ENCODE peak calls at places on chromosomes 4 and X, in nine cellular contexts. I is AG10803, S is EL, Y is DMS153, F is left ventricle myocardium superior, O is T-cell, J is fibroblast of the aortic adventitia, K is Caki2, L is SJSA1. W is an unnamed sample.

GRCh38 chr4:37825943-37826281 is 574 bp upstream of the PGM2 start:
- DNase-seq in K (no peak), I (no peak), S (no peak), O (no peak), J (no peak), L (no peak), F (no peak), Y (no peak), W (peak; percentile 50)

GRCh38 chrX:66166671-66167070 is 2.6 kb downstream of the HEPH start:
- DNase-seq in S (no peak), J (no peak), L (no peak), I (no peak), Y (no peak), O (no peak), K (no peak), F (no peak), W (no peak)

GRCh38 chr4:86778169-86778568 is 71.0 kb downstream of the SLC10A6 start:
- DNase-seq in O (no peak), Y (peak; percentile 40), L (no peak), J (no peak), F (no peak), S (no peak), I (no peak), K (no peak), W (peak; percentile 11)

GRCh38 chr4:27921236-27921635 is 1060.6 kb downstream of the STIM2 start:
- DNase-seq in J (peak; percentile 2), L (no peak), O (no peak), I (no peak), Y (no peak), S (peak; percentile 76), K (no peak), F (no peak), W (no peak)

GRCh38 chr4:16626945-16627344 is 271.5 kb downstream of the LDB2 start:
- DNase-seq in Y (no peak), J (peak; percentile 98), I (peak; percentile 94), F (no peak), O (no peak), L (peak; percentile 66), K (peak; percentile 2), S (peak; percentile 94), W (no peak)

GRCh38 chr4:56575820-56576429 is 70.3 kb downstream of the ARL9 start:
- DNase-seq in L (peak; percentile 28), S (peak; percentile 35), O (no peak), K (peak; percentile 19), I (peak; percentile 49), Y (no peak), J (peak; percentile 71), F (no peak), W (peak; percentile 2)

GRCh38 chrX:134898450-134898849 is 92.3 kb upstream of the SMIM10 start:
- DNase-seq in L (no peak), K (no peak), I (no peak), S (peak; percentile 8), J (peak; percentile 26), O (no peak), Y (no peak), F (no peak), W (peak; percentile 68)

GRCh38 chr4:932713-933070 is 432 bp downstream of the TMEM175 start:
- DNase-seq in K (no peak), O (no peak), S (no peak), L (no peak), Y (no peak), F (no peak), J (no peak), I (no peak), W (no peak)

GRCh38 chrX:38974542-38974941 is 173.3 kb downstream of the MID1IP1 start:
- DNase-seq in K (no peak), S (no peak), J (no peak), Y (no peak), L (no peak), O (no peak), I (no peak), F (no peak), W (no peak)

GRCh38 chrX:69033936-69034335 is 131.3 kb downstream of the PJA1 start:
- DNase-seq in F (no peak), L (no peak), Y (no peak), K (no peak), I (no peak), J (no peak), O (no peak), S (no peak), W (no peak)

GRCh38 chrX:8868070-8868795 is 67.0 kb upstream of the FAM9A start:
- DNase-seq in O (no peak), S (peak; percentile 75), L (peak; percentile 15), I (peak; percentile 62), J (peak; percentile 21), K (no peak), Y (no peak), F (no peak), W (no peak)

GRCh38 chr4:10461091-10461849 is 4.0 kb upstream of the ZNF518B start:
- DNase-seq in K (no peak), S (peak; percentile 63), O (peak; percentile 73), F (peak; percentile 78), L (peak; percentile 34), J (peak; percentile 45), I (peak; percentile 47), Y (no peak), W (peak; percentile 83)

GRCh38 chrX:19686876-19687275 is 171.6 kb upstream of the MAP3K15 start:
- DNase-seq in F (no peak), Y (no peak), S (no peak), I (peak; percentile 62), O (no peak), L (no peak), J (no peak), K (no peak), W (no peak)

GRCh38 chr4:133316874-133317273 is 167.8 kb downstream of the PCDH10 start:
- DNase-seq in J (peak; percentile 0), Y (no peak), F (no peak), S (no peak), K (peak; percentile 20), L (no peak), I (no peak), O (no peak), W (peak; percentile 3)

GRCh38 chr4:32002037-32002747 is 1282.0 kb downstream of the PCDH7 start:
- DNase-seq in J (no peak), S (no peak), Y (no peak), O (no peak), K (no peak), F (no peak), L (no peak), I (no peak), W (no peak)

GRCh38 chr4:100075486-100076270 is 114.6 kb downstream of the DDIT4L start:
- DNase-seq in K (no peak), O (no peak), J (no peak), L (no peak), Y (no peak), S (peak; percentile 27), F (no peak), I (no peak), W (peak; percentile 67)

GRCh38 chrX:38726596-38726995 is 74.7 kb upstream of the MID1IP1 start:
- DNase-seq in O (no peak), F (no peak), L (no peak), S (no peak), K (no peak), I (no peak), Y (no peak), J (peak; percentile 2), W (peak; percentile 52)

GRCh38 chr4:174358823-174359222 is 75.1 kb downstream of the CEP44 start:
- DNase-seq in I (peak; percentile 24), O (no peak), K (peak; percentile 26), L (no peak), S (peak; percentile 32), J (peak; percentile 47), F (no peak), Y (no peak), W (no peak)

GRCh38 chrX:78555401-78555980 is 103.6 kb downstream of the RTL3 start:
- DNase-seq in I (no peak), F (no peak), Y (no peak), S (no peak), J (peak; percentile 19), O (no peak), L (peak; percentile 0), K (peak; percentile 9), W (no peak)

GRCh38 chrX:97021680-97022079 is 138.0 kb downstream of the RPA4 start:
- DNase-seq in L (no peak), K (no peak), I (no peak), S (peak; percentile 21), J (peak; percentile 39), Y (no peak), O (no peak), F (no peak), W (no peak)

GRCh38 chr4:40736910-40737309 is 12.8 kb upstream of the NSUN7 start:
- DNase-seq in I (peak; percentile 54), K (peak; percentile 19), O (no peak), S (peak; percentile 30), J (peak; percentile 54), F (no peak), L (no peak), Y (peak; percentile 7), W (peak; percentile 67)

GRCh38 chrX:152637649-152638442 is at the start of gene GABRQ:
- DNase-seq in L (peak; percentile 5), K (peak; percentile 64), I (peak; percentile 0), F (peak; percentile 36), J (peak; percentile 14), S (no peak), Y (peak; percentile 80), O (no peak), W (peak; percentile 91)

GRCh38 chr4:155796031-155796430 is 37.2 kb downstream of the GUCY1B1 start:
- DNase-seq in I (peak; percentile 53), Y (no peak), K (peak; percentile 14), J (no peak), L (peak; percentile 3), O (no peak), S (peak; percentile 21), F (no peak), W (no peak)

GRCh38 chr4:117664706-117665444 is 369.4 kb upstream of the NDST3 start:
- DNase-seq in K (peak; percentile 6), Y (no peak), S (no peak), J (no peak), I (no peak), L (no peak), O (no peak), F (no peak), W (no peak)

W was measured in NCI-H69.